ENCODE peak calls at places on chromosomes 2 and 18, in nine cellular contexts. One of them, this sample, is unnamed.
A peak's percentile ranks its signal among the peaks of the same experiment; 100 is the strongest.

GRCh38 chr2:172972005-172972619 is 103.5 kb upstream of the MAP3K20 start:
- DNase-seq in neural progenitor cell: peak; percentile 76
- DNase-seq in HCT116: peak; percentile 36
- DNase-seq in SK-N-SH: peak; percentile 43
- DNase-seq in OCI-LY7: peak; percentile 55
- DNase-seq in GM23338: peak; percentile 80
- DNase-seq in PC-3: peak; percentile 60
- DNase-seq in MM.1S: peak; percentile 53
- DNase-seq in hepatocyte: peak; percentile 55
- DNase-seq in this sample: peak; percentile 75

GRCh38 chr2:28958689-28959088 is 22.4 kb upstream of the TOGARAM2 start:
- DNase-seq in neural progenitor cell: peak; percentile 90
- DNase-seq in HCT116: peak; percentile 37
- DNase-seq in SK-N-SH: peak; percentile 87
- DNase-seq in OCI-LY7: peak; percentile 63
- DNase-seq in GM23338: peak; percentile 92
- DNase-seq in PC-3: peak; percentile 93
- DNase-seq in MM.1S: peak; percentile 55
- DNase-seq in hepatocyte: peak; percentile 85
- DNase-seq in this sample: peak; percentile 90

GRCh38 chr2:241653210-241653750 is 15.8 kb downstream of the ATG4B start:
- DNase-seq in neural progenitor cell: no peak
- DNase-seq in HCT116: no peak
- DNase-seq in SK-N-SH: no peak
- DNase-seq in OCI-LY7: no peak
- DNase-seq in GM23338: no peak
- DNase-seq in PC-3: no peak
- DNase-seq in MM.1S: no peak
- DNase-seq in hepatocyte: peak; percentile 32
- DNase-seq in this sample: no peak

GRCh38 chr2:104873689-104874054 is 19.8 kb downstream of the POU3F3 start:
- DNase-seq in neural progenitor cell: peak; percentile 49
- DNase-seq in HCT116: no peak
- DNase-seq in SK-N-SH: no peak
- DNase-seq in OCI-LY7: no peak
- DNase-seq in GM23338: peak; percentile 73
- DNase-seq in PC-3: no peak
- DNase-seq in MM.1S: no peak
- DNase-seq in hepatocyte: no peak
- DNase-seq in this sample: no peak

GRCh38 chr2:209805351-209805750 is 33.7 kb downstream of the UNC80 start:
- DNase-seq in neural progenitor cell: no peak
- DNase-seq in HCT116: no peak
- DNase-seq in SK-N-SH: no peak
- DNase-seq in OCI-LY7: no peak
- DNase-seq in GM23338: no peak
- DNase-seq in PC-3: no peak
- DNase-seq in MM.1S: no peak
- DNase-seq in hepatocyte: no peak
- DNase-seq in this sample: no peak

GRCh38 chr18:77165489-77166415 is 33.2 kb upstream of the MBP start:
- DNase-seq in neural progenitor cell: no peak
- DNase-seq in HCT116: no peak
- DNase-seq in SK-N-SH: no peak
- DNase-seq in OCI-LY7: no peak
- DNase-seq in GM23338: no peak
- DNase-seq in PC-3: no peak
- DNase-seq in MM.1S: no peak
- DNase-seq in hepatocyte: no peak
- DNase-seq in this sample: peak; percentile 96

GRCh38 chr2:45276914-45277313 is 267.7 kb upstream of the SIX2 start:
- DNase-seq in neural progenitor cell: no peak
- DNase-seq in HCT116: no peak
- DNase-seq in SK-N-SH: no peak
- DNase-seq in OCI-LY7: no peak
- DNase-seq in GM23338: no peak
- DNase-seq in PC-3: peak; percentile 74
- DNase-seq in MM.1S: no peak
- DNase-seq in hepatocyte: no peak
- DNase-seq in this sample: no peak

GRCh38 chr18:68893396-68893795 is 95.5 kb downstream of the CCDC102B start:
- DNase-seq in neural progenitor cell: no peak
- DNase-seq in HCT116: no peak
- DNase-seq in SK-N-SH: no peak
- DNase-seq in OCI-LY7: no peak
- DNase-seq in GM23338: no peak
- DNase-seq in PC-3: no peak
- DNase-seq in MM.1S: peak; percentile 45
- DNase-seq in hepatocyte: no peak
- DNase-seq in this sample: no peak

GRCh38 chr18:11323359-11323819 is 174.0 kb upstream of the PIEZO2 start:
- DNase-seq in neural progenitor cell: no peak
- DNase-seq in HCT116: no peak
- DNase-seq in SK-N-SH: no peak
- DNase-seq in OCI-LY7: no peak
- DNase-seq in GM23338: no peak
- DNase-seq in PC-3: peak; percentile 12
- DNase-seq in MM.1S: no peak
- DNase-seq in hepatocyte: peak; percentile 68
- DNase-seq in this sample: peak; percentile 67

GRCh38 chr2:36277876-36278523 is 77.6 kb upstream of the CRIM1 start:
- DNase-seq in neural progenitor cell: no peak
- DNase-seq in HCT116: no peak
- DNase-seq in SK-N-SH: no peak
- DNase-seq in OCI-LY7: no peak
- DNase-seq in GM23338: no peak
- DNase-seq in PC-3: no peak
- DNase-seq in MM.1S: no peak
- DNase-seq in hepatocyte: no peak
- DNase-seq in this sample: no peak

GRCh38 chr2:224469374-224469964 is 67.6 kb upstream of the FAM124B start:
- DNase-seq in neural progenitor cell: no peak
- DNase-seq in HCT116: no peak
- DNase-seq in SK-N-SH: no peak
- DNase-seq in OCI-LY7: no peak
- DNase-seq in GM23338: peak; percentile 41
- DNase-seq in PC-3: no peak
- DNase-seq in MM.1S: no peak
- DNase-seq in hepatocyte: no peak
- DNase-seq in this sample: no peak

GRCh38 chr2:216160786-216161185 is 51.6 kb downstream of the XRCC5 start:
- DNase-seq in neural progenitor cell: no peak
- DNase-seq in HCT116: no peak
- DNase-seq in SK-N-SH: no peak
- DNase-seq in OCI-LY7: no peak
- DNase-seq in GM23338: no peak
- DNase-seq in PC-3: no peak
- DNase-seq in MM.1S: no peak
- DNase-seq in hepatocyte: no peak
- DNase-seq in this sample: no peak

GRCh38 chr2:189267925-189268579 is 88.5 kb upstream of the COL5A2 start:
- DNase-seq in neural progenitor cell: no peak
- DNase-seq in HCT116: no peak
- DNase-seq in SK-N-SH: no peak
- DNase-seq in OCI-LY7: no peak
- DNase-seq in GM23338: no peak
- DNase-seq in PC-3: peak; percentile 20
- DNase-seq in MM.1S: no peak
- DNase-seq in hepatocyte: no peak
- DNase-seq in this sample: peak; percentile 85

DNA sequence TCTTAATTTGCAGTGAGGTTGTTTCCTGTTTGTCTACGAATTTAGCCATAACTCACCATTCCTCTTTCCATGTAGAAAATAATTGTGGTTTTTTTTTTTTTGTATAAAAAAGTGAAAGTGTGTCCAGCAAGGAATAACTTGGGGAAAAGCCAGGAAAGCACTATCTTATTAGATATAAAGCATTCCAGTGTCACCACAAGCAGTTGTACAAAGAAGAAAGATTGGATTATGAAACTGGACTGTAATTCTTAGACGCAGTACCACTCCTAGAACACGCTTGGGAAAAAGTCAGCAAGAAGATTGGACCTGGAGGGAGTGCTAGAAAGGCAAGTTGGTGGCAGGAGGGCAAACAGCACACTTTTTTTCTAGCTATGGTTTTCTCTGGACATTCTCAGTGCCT is 186.7 kb downstream of the PARD3B start:
- DNase-seq in neural progenitor cell: no peak
- DNase-seq in HCT116: no peak
- DNase-seq in SK-N-SH: no peak
- DNase-seq in OCI-LY7: no peak
- DNase-seq in GM23338: no peak
- DNase-seq in PC-3: no peak
- DNase-seq in MM.1S: no peak
- DNase-seq in hepatocyte: no peak
- DNase-seq in this sample: no peak
- H3K4me2 ChIP-seq in neural progenitor cell: no peak overlapping the region
- H3K4me2 ChIP-seq in HCT116: no peak overlapping the region
- H3K4me2 ChIP-seq in SK-N-SH: no peak overlapping the region
- H3K4me2 ChIP-seq in OCI-LY7: no peak overlapping the region
- H3K4me2 ChIP-seq in GM23338: no peak overlapping the region
- H3K4me2 ChIP-seq in PC-3: no peak overlapping the region
- H3K4me2 ChIP-seq in MM.1S: no peak overlapping the region
- H3K4me2 ChIP-seq in hepatocyte: no peak overlapping the region
- H3K4me2 ChIP-seq in this sample: no peak overlapping the region

DNA sequence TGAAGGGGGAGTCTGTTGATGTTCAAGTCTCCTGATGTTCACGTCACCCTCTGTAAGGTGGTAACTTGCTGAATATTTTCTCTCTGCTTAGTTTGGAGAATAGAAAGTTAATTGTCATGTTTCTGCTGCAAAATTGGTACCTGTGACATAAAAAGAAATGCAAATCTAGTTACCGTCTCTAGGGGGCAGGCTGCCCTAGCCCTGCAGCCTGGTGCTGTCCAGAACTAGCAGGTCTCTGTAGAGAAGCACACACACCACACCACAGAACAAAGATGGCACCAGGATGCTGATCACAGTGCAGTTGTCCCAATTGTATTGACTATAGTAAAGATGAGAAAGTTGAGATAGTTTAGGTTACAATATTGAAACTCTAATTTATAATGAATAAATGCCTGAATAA is 47.0 kb downstream of the SLC9A4 start:
- DNase-seq in neural progenitor cell: peak; percentile 56
- DNase-seq in HCT116: peak; percentile 36
- DNase-seq in SK-N-SH: peak; percentile 22
- DNase-seq in OCI-LY7: peak; percentile 8
- DNase-seq in GM23338: peak; percentile 43
- DNase-seq in PC-3: peak; percentile 45
- DNase-seq in MM.1S: peak; percentile 54
- DNase-seq in hepatocyte: peak; percentile 50
- DNase-seq in this sample: peak; percentile 44
- TF ChIP-seq EZH2phosphoT487 in neural progenitor cell: no peak
- TF ChIP-seq EZH2phosphoT487 in HCT116: no peak
- TF ChIP-seq EZH2phosphoT487 in SK-N-SH: no peak
- TF ChIP-seq EZH2phosphoT487 in OCI-LY7: no peak
- TF ChIP-seq EZH2phosphoT487 in GM23338: no peak
- TF ChIP-seq EZH2phosphoT487 in PC-3: no peak
- TF ChIP-seq EZH2phosphoT487 in MM.1S: no peak
- TF ChIP-seq EZH2phosphoT487 in hepatocyte: no peak
- TF ChIP-seq EZH2phosphoT487 in this sample: no peak

GRCh38 chr2:41948397-41948763 is 99.4 kb upstream of the PKDCC start:
- DNase-seq in neural progenitor cell: peak; percentile 95
- DNase-seq in HCT116: no peak
- DNase-seq in SK-N-SH: no peak
- DNase-seq in OCI-LY7: no peak
- DNase-seq in GM23338: peak; percentile 88
- DNase-seq in PC-3: no peak
- DNase-seq in MM.1S: no peak
- DNase-seq in hepatocyte: no peak
- DNase-seq in this sample: no peak

GRCh38 chr2:41947701-41948396 is 100.0 kb upstream of the PKDCC start:
- DNase-seq in neural progenitor cell: peak; percentile 77
- DNase-seq in HCT116: no peak
- DNase-seq in SK-N-SH: peak; percentile 81
- DNase-seq in OCI-LY7: no peak
- DNase-seq in GM23338: peak; percentile 64
- DNase-seq in PC-3: no peak
- DNase-seq in MM.1S: no peak
- DNase-seq in hepatocyte: peak; percentile 57
- DNase-seq in this sample: no peak

GRCh38 chr2:41949091-41949490 is 98.7 kb upstream of the PKDCC start:
- DNase-seq in neural progenitor cell: peak; percentile 27
- DNase-seq in HCT116: no peak
- DNase-seq in SK-N-SH: no peak
- DNase-seq in OCI-LY7: no peak
- DNase-seq in GM23338: no peak
- DNase-seq in PC-3: no peak
- DNase-seq in MM.1S: no peak
- DNase-seq in hepatocyte: no peak
- DNase-seq in this sample: no peak

GRCh38 chr2:41949541-41950439 is 98.0 kb upstream of the PKDCC start:
- DNase-seq in neural progenitor cell: peak; percentile 22
- DNase-seq in HCT116: no peak
- DNase-seq in SK-N-SH: no peak
- DNase-seq in OCI-LY7: no peak
- DNase-seq in GM23338: peak; percentile 51
- DNase-seq in PC-3: no peak
- DNase-seq in MM.1S: no peak
- DNase-seq in hepatocyte: no peak
- DNase-seq in this sample: no peak

DNA sequence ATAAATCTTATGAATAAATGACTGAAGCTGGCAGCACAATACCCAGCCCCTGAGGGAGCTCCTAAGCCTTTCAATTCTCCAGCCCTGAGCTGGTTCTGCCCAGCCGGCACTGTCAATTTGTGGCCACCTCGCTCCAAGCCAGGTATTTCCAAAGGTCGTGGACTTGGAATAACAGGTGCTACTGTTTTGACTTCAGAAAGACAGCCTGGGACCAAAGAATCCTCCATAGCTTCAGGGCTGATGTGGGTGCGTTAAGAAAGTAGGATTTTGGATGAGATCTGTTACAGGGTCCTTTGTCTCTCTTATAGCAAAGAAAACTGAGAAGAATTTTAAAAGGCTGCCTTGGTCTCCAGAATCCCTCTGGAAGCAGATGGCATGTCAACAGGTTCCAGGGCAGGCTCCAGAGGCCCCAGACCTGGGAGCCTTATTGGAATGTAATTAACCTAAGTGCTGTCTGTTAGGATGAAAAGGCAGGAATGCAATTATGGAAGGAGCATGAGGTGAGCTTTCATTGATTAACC is 97.3 kb upstream of the PKDCC start:
- DNase-seq in neural progenitor cell: peak; percentile 34
- DNase-seq in HCT116: no peak
- DNase-seq in SK-N-SH: no peak
- DNase-seq in OCI-LY7: no peak
- DNase-seq in GM23338: peak; percentile 35
- DNase-seq in PC-3: no peak
- DNase-seq in MM.1S: no peak
- DNase-seq in hepatocyte: no peak
- DNase-seq in this sample: no peak
- H3K27ac ChIP-seq in neural progenitor cell: no peak overlapping the region
- H3K27ac ChIP-seq in HCT116: no peak overlapping the region
- H3K27ac ChIP-seq in SK-N-SH: no peak overlapping the region
- H3K27ac ChIP-seq in OCI-LY7: no peak overlapping the region
- H3K27ac ChIP-seq in GM23338: no peak overlapping the region
- H3K27ac ChIP-seq in PC-3: no peak overlapping the region
- H3K27ac ChIP-seq in MM.1S: no peak overlapping the region
- H3K27ac ChIP-seq in hepatocyte: no peak overlapping the region
- H3K27ac ChIP-seq in this sample: no peak overlapping the region

DNA sequence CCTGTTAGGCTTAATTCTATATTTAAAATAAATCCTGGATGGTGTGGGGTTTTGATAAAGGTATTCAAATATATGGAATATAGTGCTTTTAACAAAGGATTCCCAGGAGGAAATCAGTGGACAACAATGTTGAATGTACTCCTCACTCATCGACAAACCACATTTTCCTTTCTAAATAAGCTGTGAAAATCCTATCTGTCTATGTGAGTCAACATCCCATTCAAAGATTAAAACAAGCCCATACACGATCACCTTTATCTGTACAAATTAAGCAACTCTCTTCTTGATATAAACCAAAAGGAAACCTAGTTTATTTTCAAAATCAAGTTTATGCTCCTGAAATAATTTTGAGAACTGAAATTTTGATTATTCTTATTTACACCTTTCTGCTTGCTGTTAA is 153.4 kb downstream of the ERBB4 start:
- DNase-seq in neural progenitor cell: no peak
- DNase-seq in HCT116: no peak
- DNase-seq in SK-N-SH: no peak
- DNase-seq in OCI-LY7: no peak
- DNase-seq in GM23338: no peak
- DNase-seq in PC-3: no peak
- DNase-seq in MM.1S: no peak
- DNase-seq in hepatocyte: no peak
- DNase-seq in this sample: no peak
- H3K4me2 ChIP-seq in neural progenitor cell: no peak overlapping the region
- H3K4me2 ChIP-seq in HCT116: no peak overlapping the region
- H3K4me2 ChIP-seq in SK-N-SH: no peak overlapping the region
- H3K4me2 ChIP-seq in OCI-LY7: no peak overlapping the region
- H3K4me2 ChIP-seq in GM23338: no peak overlapping the region
- H3K4me2 ChIP-seq in PC-3: no peak overlapping the region
- H3K4me2 ChIP-seq in MM.1S: no peak overlapping the region
- H3K4me2 ChIP-seq in hepatocyte: no peak overlapping the region
- H3K4me2 ChIP-seq in this sample: no peak overlapping the region